ENCODE peak calls at places on chromosomes 4 and X, in four cellular contexts. W is right atrium auricular region, L is fibroblast of lung, U is uterus. S is an unnamed sample.

GRCh38 chrX:7233632-7234406 is 85.9 kb upstream of the PUDP start:
- DNase-seq in W (no peak), L (no peak), U (no peak), S (no peak)

GRCh38 chrX:21700967-21701366 is 42.8 kb upstream of the KLHL34 start:
- DNase-seq in W (no peak), L (no peak), U (no peak), S (no peak)

GRCh38 chr4:73599182-73599581 is 21.1 kb downstream of the RASSF6 start:
- DNase-seq in W (no peak), L (peak; percentile 85), U (no peak), S (no peak)

GRCh38 chr4:40838742-40839141 is 89.0 kb downstream of the NSUN7 start:
- DNase-seq in W (no peak), L (no peak), U (no peak), S (no peak)

GRCh38 chr4:140641789-140642439 is 73.2 kb upstream of the UCP1 start:
- DNase-seq in W (no peak), L (peak; percentile 35), U (no peak), S (no peak)

GRCh38 chr4:38803833-38804653 is 548 bp downstream of the TLR1 start:
- DNase-seq in W (no peak), L (no peak), U (no peak), S (no peak)

GRCh38 chrX:97429101-97429500 is 545.4 kb downstream of the RPA4 start:
- DNase-seq in W (no peak), L (no peak), U (no peak), S (no peak)

GRCh38 chrX:63673896-63674295 is 111.1 kb downstream of the ARHGEF9 start:
- DNase-seq in W (no peak), L (no peak), U (no peak), S (no peak)

GRCh38 chrX:70979136-70979762 is 48.4 kb upstream of the SLC7A3 start:
- DNase-seq in W (no peak), L (peak; percentile 48), U (no peak), S (no peak)

GRCh38 chr4:181799670-181800069 is 443.5 kb upstream of the TENM3 start:
- DNase-seq in W (no peak), L (no peak), U (no peak), S (no peak)

GRCh38 chr4:144267084-144267483 is 126.6 kb upstream of the GYPA start:
- DNase-seq in W (no peak), L (no peak), U (no peak), S (no peak)

GRCh38 chrX:20680998-20681397 is 414.3 kb upstream of the RPS6KA3 start:
- DNase-seq in W (no peak), L (no peak), U (no peak), S (no peak)

GRCh38 chr4:155377281-155377680 is 516 bp upstream of the MAP9 start:
- DNase-seq in W (no peak), L (peak; percentile 17), U (no peak), S (no peak)

GRCh38 chr4:54015421-54016065 is 48.9 kb downstream of the CHIC2 start:
- DNase-seq in W (no peak), L (no peak), U (no peak), S (no peak)

GRCh38 chrX:110402091-110402854 is 43.6 kb downstream of the RTL9 start:
- DNase-seq in W (peak; percentile 66), L (peak; percentile 69), U (peak; percentile 36), S (no peak)

GRCh38 chrX:110310000-110310790 is 7.7 kb downstream of the AMMECR1 start:
- DNase-seq in W (no peak), L (no peak), U (no peak), S (no peak)

GRCh38 chr4:155906554-155907247 is 3.2 kb downstream of the TDO2 start:
- DNase-seq in W (no peak), L (peak; percentile 100), U (no peak), S (no peak)

GRCh38 chr4:118898221-118898620 is 9.6 kb downstream of the SYNPO2 start:
- DNase-seq in W (no peak), L (no peak), U (no peak), S (no peak)
- TF ChIP-seq CTCF in W (no peak), L (no peak), U (no peak), S (no peak)

GRCh38 chr4:163976588-163976987 is 482.1 kb downstream of the TMA16 start:
- DNase-seq in W (no peak), L (no peak), U (no peak), S (no peak)
- H3K27ac ChIP-seq in W (no peak overlapping the region), L (no peak overlapping the region), U (no peak overlapping the region), S (no peak overlapping the region)

DNA sequence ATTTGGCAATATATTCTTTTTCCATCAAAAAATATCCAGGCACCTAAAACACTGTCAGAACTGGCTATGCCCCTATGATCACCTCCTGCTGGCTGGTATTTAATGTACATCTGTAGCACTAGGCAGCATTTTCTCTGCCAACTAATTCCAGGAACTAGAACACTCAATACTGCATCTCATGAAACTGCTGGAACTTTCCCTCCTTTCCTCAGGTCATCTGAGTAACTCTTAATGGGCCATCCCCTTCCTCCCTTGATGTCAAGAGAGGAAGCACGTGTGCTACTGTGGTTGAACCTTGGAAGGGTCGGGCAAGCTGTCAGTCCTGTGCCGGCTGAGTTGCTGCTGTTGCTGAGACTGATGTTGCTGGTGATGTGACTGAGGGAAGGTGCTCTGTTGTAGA is 39.4 kb downstream of the TMEM165 start:
- DNase-seq in W (no peak), L (peak; percentile 46), U (no peak), S (no peak)
- TF ChIP-seq CTCF in W (no peak), L (peak; percentile 24), U (no peak), S (no peak)

DNA sequence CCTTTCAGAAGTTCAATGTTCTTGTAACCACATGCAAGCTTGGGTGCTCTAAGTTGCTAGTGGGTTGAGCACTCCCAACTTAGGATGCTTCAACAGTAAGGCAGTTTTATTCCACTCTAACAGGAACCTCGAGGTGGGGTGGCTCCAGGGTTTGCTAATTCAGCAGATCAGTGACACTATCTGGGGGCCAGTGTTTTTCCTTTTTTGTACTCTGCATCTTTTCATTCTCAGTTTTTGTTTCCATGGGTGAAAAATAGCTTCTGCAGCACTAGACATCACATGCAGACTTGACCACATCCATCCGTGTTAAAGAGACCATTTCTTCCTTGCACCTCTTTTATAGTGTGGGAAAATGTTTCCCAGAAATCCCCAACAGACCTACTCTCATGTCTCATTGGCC is 497.6 kb downstream of the STIM2 start:
- DNase-seq in W (no peak), L (no peak), U (no peak), S (no peak)
- H3K27ac ChIP-seq in W (no peak overlapping the region), L (no peak overlapping the region), U (no peak overlapping the region), S (no peak overlapping the region)

GRCh38 chr4:163191999-163192398 is 25.3 kb upstream of the NAF1 start:
- DNase-seq in W (no peak), L (no peak), U (no peak), S (no peak)
- TF ChIP-seq CTCF in W (no peak), L (peak; percentile 40), U (no peak), S (no peak)

GRCh38 chr4:30722092-30722915 is 2.1 kb downstream of the PCDH7 start:
- DNase-seq in W (no peak), L (peak; percentile 18), U (peak; percentile 27), S (no peak)
- H3K27ac ChIP-seq in W (no peak overlapping the region), L (no peak overlapping the region), U (peak overlapping the region; percentile 86), S (peak overlapping the region; percentile 11)

S was measured in coronary artery.